ENCODE peak calls at places on chromosomes 6 and 20, in four cellular contexts. W is GM12878, R is HL-60, J is K562. P is an unnamed sample.

GRCh38 chr6:17015551-17016381 is 86.1 kb upstream of the STMND1 start:
- DNase-seq in J (peak), R (no peak), W (no peak), P (no peak)

GRCh38 chr6:37713529-37714119 is 15.9 kb upstream of the MDGA1 start:
- DNase-seq in W (no peak), J (peak), R (no peak), P (no peak)

GRCh38 chr6:170082531-170083187 is 208.2 kb downstream of the DLL1 start:
- DNase-seq in W (no peak), J (no peak), R (no peak), P (no peak)

GRCh38 chr20:3262566-3262965 is 23.6 kb upstream of the SLC4A11 start:
- DNase-seq in W (no peak), J (no peak), R (no peak), P (no peak)

GRCh38 chr6:24882295-24882694 is 53.5 kb downstream of the RIPOR2 start:
- DNase-seq in W (no peak), R (no peak), J (no peak), P (no peak)

GRCh38 chr20:13839421-13840092 is 54.7 kb downstream of the NDUFAF5 start:
- DNase-seq in R (no peak), W (no peak), J (no peak), P (no peak)

GRCh38 chr6:127855542-127856159 is 45.2 kb downstream of the THEMIS start:
- DNase-seq in J (no peak), W (no peak), R (no peak), P (no peak)

GRCh38 chr6:93468291-93468690 is 48.9 kb upstream of the EPHA7 start:
- DNase-seq in R (no peak), J (no peak), W (no peak), P (no peak)

GRCh38 chr20:358891-359555 is 12.1 kb downstream of the NRSN2 start:
- DNase-seq in W (no peak), J (no peak), R (no peak), P (no peak)

GRCh38 chr6:69825904-69826303 is 29.1 kb upstream of the LMBRD1 start:
- DNase-seq in J (peak), W (no peak), R (no peak), P (no peak)

GRCh38 chr6:36443951-36444428 is 1.2 kb downstream of the KCTD20 start:
- DNase-seq in R (no peak), J (peak), W (no peak), P (peak)

GRCh38 chr6:132511836-132512230 is 1.1 kb downstream of the STX7 start:
- DNase-seq in R (no peak), W (no peak), J (peak), P (no peak)

GRCh38 chr6:132511159-132511835 is 1.6 kb downstream of the STX7 start:
- DNase-seq in J (peak), R (no peak), W (no peak), P (no peak)

GRCh38 chr6:132513821-132514545 is 1.1 kb upstream of the STX7 start:
- DNase-seq in W (no peak), J (peak), R (no peak), P (no peak)

GRCh38 chr6:132512638-132513632 is at the start of gene STX7:
- DNase-seq in W (peak), R (peak), J (peak), P (peak)

GRCh38 chr6:132512342-132512637 is 626 bp downstream of the STX7 start:
- DNase-seq in R (no peak), J (no peak), W (no peak), P (no peak)
- TF ChIP-seq SPI1 in R (peak), J (peak), W (peak), P (peak)

DNA sequence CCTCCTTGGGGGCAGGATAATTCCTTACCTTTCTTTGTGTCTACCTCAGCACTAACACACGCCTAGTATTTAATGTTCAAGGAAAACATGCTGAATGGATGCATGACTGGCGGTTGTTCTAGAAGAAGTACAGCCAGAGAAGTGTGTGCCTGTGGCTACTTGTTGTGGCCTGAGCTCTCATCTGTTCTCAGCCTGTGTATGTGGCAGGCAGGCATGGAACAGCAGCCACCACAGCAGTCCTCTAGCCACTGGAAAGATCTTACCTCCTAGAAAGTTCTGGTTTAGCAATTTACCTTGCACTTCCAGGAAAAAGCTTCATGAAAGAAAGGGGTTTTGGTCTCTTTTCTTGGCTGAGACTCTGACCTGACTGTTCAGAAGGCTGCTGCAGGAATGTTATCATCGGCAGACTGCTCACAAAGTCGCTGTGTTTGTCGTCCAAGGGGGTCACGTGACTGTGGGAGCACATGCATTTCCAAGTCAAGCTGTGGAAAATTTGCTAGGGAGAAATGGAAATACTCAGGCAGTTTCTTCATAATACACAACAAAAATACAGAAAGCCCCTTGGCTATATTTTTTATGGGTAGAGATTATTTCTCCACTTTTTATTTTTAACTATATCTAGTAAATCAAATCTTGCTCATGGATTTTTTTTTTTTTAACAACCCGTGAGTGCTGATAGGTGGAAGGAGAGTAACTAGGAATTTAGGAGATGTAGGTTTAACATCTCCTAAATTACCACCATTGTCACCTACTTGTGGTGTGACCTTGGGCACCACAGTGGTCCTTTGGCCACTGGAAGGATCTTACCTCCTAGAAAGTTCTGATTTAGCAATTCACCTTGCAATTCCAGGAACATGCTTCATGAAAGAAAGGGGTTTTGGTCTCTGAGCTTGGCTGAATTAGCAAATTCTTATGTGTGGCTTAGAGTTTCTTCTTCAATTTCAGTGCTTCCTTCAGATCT is 110.8 kb upstream of the GPR6 start:
- DNase-seq in W (no peak), J (peak), R (no peak), P (no peak)
- TF ChIP-seq POLR2AphosphoS5 in W (no peak), J (no peak), R (no peak), P (no peak)

GRCh38 chr6:30556964-30557682 is at the start of gene PRR3:
- DNase-seq in R (peak), W (peak), J (peak), P (peak)
- TF ChIP-seq SPI1 in R (peak), W (peak), J (no peak), P (peak)

GRCh38 chr20:6051505-6051904 is 2.4 kb downstream of the LRRN4 start:
- DNase-seq in R (peak), W (no peak), J (no peak), P (no peak)
- TF ChIP-seq POLR2AphosphoS5 in R (no peak), W (no peak), J (no peak), P (no peak)

P was measured in GM12891.